ENCODE peak calls at places on chromosomes 1 and 21, in six cellular contexts. One of them, this sample, is unnamed.

GRCh38 chr1:36389960-36390359 is 4.2 kb upstream of the STK40 start:
- DNase-seq in lower leg skin: no peak
- DNase-seq in Caco-2: no peak
- DNase-seq in neural progenitor cell: no peak
- DNase-seq in transverse colon: no peak
- DNase-seq in cardiac muscle cell: no peak
- DNase-seq in this sample: no peak

GRCh38 chr1:189752461-189752860 is 725.2 kb downstream of the BRINP3 start:
- DNase-seq in lower leg skin: no peak
- DNase-seq in Caco-2: no peak
- DNase-seq in neural progenitor cell: no peak
- DNase-seq in transverse colon: no peak
- DNase-seq in cardiac muscle cell: peak
- DNase-seq in this sample: no peak

GRCh38 chr1:104760017-104760416 is 1010.3 kb downstream of the AMY1C start:
- DNase-seq in lower leg skin: no peak
- DNase-seq in Caco-2: no peak
- DNase-seq in neural progenitor cell: no peak
- DNase-seq in transverse colon: no peak
- DNase-seq in cardiac muscle cell: no peak
- DNase-seq in this sample: no peak

GRCh38 chr1:227318852-227319607 is 738 bp upstream of the CDC42BPA start:
- DNase-seq in lower leg skin: peak
- DNase-seq in Caco-2: peak
- DNase-seq in neural progenitor cell: peak
- DNase-seq in transverse colon: peak
- DNase-seq in cardiac muscle cell: peak
- DNase-seq in this sample: peak

GRCh38 chr1:212951058-212951923 is 950 bp downstream of the VASH2 start:
- DNase-seq in lower leg skin: no peak
- DNase-seq in Caco-2: peak
- DNase-seq in neural progenitor cell: peak
- DNase-seq in transverse colon: no peak
- DNase-seq in cardiac muscle cell: no peak
- DNase-seq in this sample: peak

GRCh38 chr1:192277635-192278034 is 39.2 kb upstream of the RGS21 start:
- DNase-seq in lower leg skin: no peak
- DNase-seq in Caco-2: no peak
- DNase-seq in neural progenitor cell: no peak
- DNase-seq in transverse colon: no peak
- DNase-seq in cardiac muscle cell: no peak
- DNase-seq in this sample: no peak

GRCh38 chr1:12477936-12478611 is 139.9 kb downstream of the DHRS3 start:
- DNase-seq in lower leg skin: peak
- DNase-seq in Caco-2: peak
- DNase-seq in neural progenitor cell: peak
- DNase-seq in transverse colon: peak
- DNase-seq in cardiac muscle cell: peak
- DNase-seq in this sample: peak

GRCh38 chr21:36015096-36015495 is 45.2 kb downstream of the SETD4 start:
- DNase-seq in lower leg skin: no peak
- DNase-seq in Caco-2: no peak
- DNase-seq in neural progenitor cell: no peak
- DNase-seq in transverse colon: no peak
- DNase-seq in cardiac muscle cell: no peak
- DNase-seq in this sample: no peak

GRCh38 chr1:17765444-17766411 is 10.6 kb downstream of the ACTL8 start:
- DNase-seq in lower leg skin: no peak
- DNase-seq in Caco-2: no peak
- DNase-seq in neural progenitor cell: no peak
- DNase-seq in transverse colon: no peak
- DNase-seq in cardiac muscle cell: peak
- DNase-seq in this sample: no peak

GRCh38 chr1:171901245-171901644 is 59.9 kb downstream of the DNM3 start:
- DNase-seq in lower leg skin: no peak
- DNase-seq in Caco-2: no peak
- DNase-seq in neural progenitor cell: no peak
- DNase-seq in transverse colon: no peak
- DNase-seq in cardiac muscle cell: no peak
- DNase-seq in this sample: no peak

GRCh38 chr1:224831501-224831900 is 98.0 kb upstream of the DNAH14 start:
- DNase-seq in lower leg skin: no peak
- DNase-seq in Caco-2: no peak
- DNase-seq in neural progenitor cell: no peak
- DNase-seq in transverse colon: no peak
- DNase-seq in cardiac muscle cell: no peak
- DNase-seq in this sample: no peak

GRCh38 chr1:204280562-204280961 is 66.8 kb upstream of the GOLT1A start:
- DNase-seq in lower leg skin: no peak
- DNase-seq in Caco-2: no peak
- DNase-seq in neural progenitor cell: no peak
- DNase-seq in transverse colon: no peak
- DNase-seq in cardiac muscle cell: no peak
- DNase-seq in this sample: no peak

GRCh38 chr1:219792337-219793021 is 135.9 kb downstream of the SLC30A10 start:
- DNase-seq in lower leg skin: no peak
- DNase-seq in Caco-2: no peak
- DNase-seq in neural progenitor cell: no peak
- DNase-seq in transverse colon: no peak
- DNase-seq in cardiac muscle cell: peak
- DNase-seq in this sample: peak

GRCh38 chr1:92567211-92567868 is 80.6 kb upstream of the GFI1 start:
- DNase-seq in lower leg skin: no peak
- DNase-seq in Caco-2: no peak
- DNase-seq in neural progenitor cell: no peak
- DNase-seq in transverse colon: no peak
- DNase-seq in cardiac muscle cell: peak
- DNase-seq in this sample: no peak

GRCh38 chr1:82226198-82226505 is 425.4 kb downstream of the ADGRL2 start:
- DNase-seq in lower leg skin: no peak
- DNase-seq in Caco-2: no peak
- DNase-seq in neural progenitor cell: no peak
- DNase-seq in transverse colon: no peak
- DNase-seq in cardiac muscle cell: peak
- DNase-seq in this sample: no peak

GRCh38 chr1:206098242-206098919 is 18.8 kb downstream of the AVPR1B start:
- DNase-seq in lower leg skin: no peak
- DNase-seq in Caco-2: no peak
- DNase-seq in neural progenitor cell: no peak
- DNase-seq in transverse colon: no peak
- DNase-seq in cardiac muscle cell: no peak
- DNase-seq in this sample: no peak

DNA sequence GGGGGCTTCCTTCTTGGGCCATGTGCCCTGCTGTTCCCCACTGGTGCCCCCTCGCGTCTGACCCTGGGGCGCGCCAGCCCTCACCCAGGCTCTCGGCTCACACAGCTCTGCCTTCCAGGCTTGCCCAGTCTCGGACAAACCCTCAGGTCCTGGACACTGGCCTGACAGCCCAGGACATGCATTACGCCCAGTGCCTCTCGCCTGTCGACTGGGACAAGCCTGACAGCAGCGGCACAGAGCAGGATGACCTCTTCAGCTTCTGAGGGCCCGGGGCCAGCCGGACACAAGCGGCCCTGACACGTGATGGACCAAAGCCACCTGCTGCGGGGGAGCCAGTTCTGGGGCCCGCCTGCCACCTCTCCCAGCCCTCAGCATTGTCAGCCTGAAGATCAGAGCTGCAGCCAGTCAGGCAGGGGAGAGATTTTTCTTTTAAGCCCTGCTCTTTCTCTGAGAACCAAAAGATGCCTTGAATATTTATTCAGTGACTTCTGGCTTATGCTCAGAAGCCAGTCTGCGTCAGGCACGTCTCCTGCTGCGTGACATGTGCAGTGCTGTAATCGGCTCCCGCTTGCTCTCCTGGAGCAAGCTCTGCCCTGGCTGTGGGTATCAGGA is 23.4 kb downstream of the LDLRAP1 start:
- DNase-seq in lower leg skin: no peak
- DNase-seq in Caco-2: no peak
- DNase-seq in neural progenitor cell: peak
- DNase-seq in transverse colon: no peak
- DNase-seq in cardiac muscle cell: peak
- DNase-seq in this sample: no peak
- TF ChIP-seq CTCF in lower leg skin: no peak
- TF ChIP-seq CTCF in Caco-2: no peak
- TF ChIP-seq CTCF in neural progenitor cell: peak
- TF ChIP-seq CTCF in transverse colon: no peak
- TF ChIP-seq CTCF in cardiac muscle cell: no peak
- TF ChIP-seq CTCF in this sample: no peak

GRCh38 chr1:167196185-167196584 is 24.5 kb upstream of the POU2F1 start:
- DNase-seq in lower leg skin: no peak
- DNase-seq in Caco-2: no peak
- DNase-seq in neural progenitor cell: no peak
- DNase-seq in transverse colon: no peak
- DNase-seq in cardiac muscle cell: peak
- DNase-seq in this sample: no peak
- TF ChIP-seq CTCF in lower leg skin: no peak
- TF ChIP-seq CTCF in Caco-2: no peak
- TF ChIP-seq CTCF in neural progenitor cell: no peak
- TF ChIP-seq CTCF in transverse colon: no peak
- TF ChIP-seq CTCF in cardiac muscle cell: no peak
- TF ChIP-seq CTCF in this sample: no peak

DNA sequence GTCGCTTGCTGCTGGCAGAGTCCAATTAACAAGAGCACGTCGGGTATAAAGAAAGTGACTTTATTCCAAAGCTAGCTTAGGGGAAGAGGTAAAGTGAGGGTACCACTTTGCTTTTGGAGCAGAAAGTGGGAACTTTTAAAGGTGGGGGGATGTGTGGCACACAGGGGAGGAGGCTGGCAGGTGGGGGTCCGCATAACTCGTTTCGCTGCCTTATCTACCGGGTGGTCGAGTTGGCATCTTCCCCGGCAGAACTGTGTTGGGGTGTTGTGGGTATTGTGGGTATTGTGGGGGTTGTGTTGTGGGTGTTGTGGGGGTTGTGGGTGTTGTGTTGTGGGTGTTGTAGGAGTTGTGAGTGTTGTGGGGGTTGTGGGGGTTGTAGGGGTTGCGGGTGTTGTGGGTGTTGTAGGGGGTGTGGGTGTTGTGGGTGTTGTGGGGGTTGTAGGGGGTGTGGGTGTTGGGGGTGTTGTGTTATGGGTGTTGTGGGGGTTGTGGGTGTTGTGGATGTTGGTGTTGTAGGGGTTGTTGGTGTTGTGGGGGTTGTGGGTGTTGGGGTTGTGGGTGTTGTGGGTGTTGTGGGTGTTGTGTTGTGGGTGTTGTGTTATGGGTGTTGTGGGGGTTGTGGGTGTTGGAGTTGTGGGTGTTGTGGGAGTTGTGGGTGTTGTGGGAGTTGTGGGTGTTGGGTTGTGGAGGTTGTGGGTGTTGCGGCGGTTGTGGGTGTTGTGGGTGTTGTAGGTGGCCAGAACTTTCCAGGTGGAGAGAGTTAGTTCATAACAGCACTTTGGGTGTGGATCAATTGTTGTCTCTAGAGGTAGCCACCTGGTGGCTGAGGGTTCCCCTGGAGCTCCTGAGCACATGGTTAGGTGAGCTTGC is 52.7 kb downstream of the AGPAT3 start:
- DNase-seq in lower leg skin: no peak
- DNase-seq in Caco-2: no peak
- DNase-seq in neural progenitor cell: no peak
- DNase-seq in transverse colon: peak
- DNase-seq in cardiac muscle cell: no peak
- DNase-seq in this sample: no peak
- TF ChIP-seq CTCF in lower leg skin: no peak
- TF ChIP-seq CTCF in Caco-2: peak
- TF ChIP-seq CTCF in neural progenitor cell: no peak
- TF ChIP-seq CTCF in transverse colon: peak
- TF ChIP-seq CTCF in cardiac muscle cell: no peak
- TF ChIP-seq CTCF in this sample: peak

GRCh38 chr21:33894736-33895288 is 20.8 kb downstream of the ATP5PO start:
- DNase-seq in lower leg skin: peak
- DNase-seq in Caco-2: peak
- DNase-seq in neural progenitor cell: peak
- DNase-seq in transverse colon: peak
- DNase-seq in cardiac muscle cell: peak
- DNase-seq in this sample: peak
- TF ChIP-seq CTCF in lower leg skin: no peak
- TF ChIP-seq CTCF in Caco-2: peak
- TF ChIP-seq CTCF in neural progenitor cell: peak
- TF ChIP-seq CTCF in transverse colon: peak
- TF ChIP-seq CTCF in cardiac muscle cell: peak
- TF ChIP-seq CTCF in this sample: peak

DNA sequence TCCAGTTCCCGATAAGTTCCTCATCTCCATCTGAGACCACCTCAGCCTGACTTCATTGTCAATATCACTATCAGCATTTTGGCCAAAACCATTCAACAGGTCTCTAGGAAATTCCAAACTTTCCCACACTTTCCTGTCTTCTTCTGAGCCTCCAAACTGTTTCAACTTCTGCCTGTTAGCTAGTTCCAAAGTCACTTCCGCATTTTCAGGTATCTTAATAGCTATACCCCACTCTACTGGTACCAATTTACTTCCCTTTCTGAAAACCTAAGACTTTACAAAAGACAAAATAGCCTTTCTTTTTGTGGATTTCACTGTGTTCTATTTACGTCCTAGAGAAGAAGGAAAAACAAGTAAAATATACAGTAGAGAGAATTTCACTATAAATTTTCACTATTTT is 147.0 kb upstream of the FMN2 start:
- DNase-seq in lower leg skin: no peak
- DNase-seq in Caco-2: no peak
- DNase-seq in neural progenitor cell: no peak
- DNase-seq in transverse colon: no peak
- DNase-seq in cardiac muscle cell: no peak
- DNase-seq in this sample: no peak
- TF ChIP-seq CTCF in lower leg skin: no peak
- TF ChIP-seq CTCF in Caco-2: no peak
- TF ChIP-seq CTCF in neural progenitor cell: no peak
- TF ChIP-seq CTCF in transverse colon: no peak
- TF ChIP-seq CTCF in cardiac muscle cell: no peak
- TF ChIP-seq CTCF in this sample: no peak

GRCh38 chr1:52552505-52553371 is at the start of gene TUT4:
- DNase-seq in lower leg skin: peak
- DNase-seq in Caco-2: peak
- DNase-seq in neural progenitor cell: peak
- DNase-seq in transverse colon: peak
- DNase-seq in cardiac muscle cell: peak
- DNase-seq in this sample: peak
- TF ChIP-seq CTCF in lower leg skin: no peak
- TF ChIP-seq CTCF in Caco-2: peak
- TF ChIP-seq CTCF in neural progenitor cell: peak
- TF ChIP-seq CTCF in transverse colon: no peak
- TF ChIP-seq CTCF in cardiac muscle cell: peak
- TF ChIP-seq CTCF in this sample: no peak